ENCODE peak calls at places on chromosomes 3 and 15, in ten cellular contexts. A is H9, H is fibroblast of pulmonary artery, U is fibroblast of lung, F is LNCaP clone FGC, P is uterus, X is glutamatergic neuron, Z is pancreas, C is left ventricle myocardium inferior, W is heart right ventricle. S is an unnamed sample.

GRCh38 chr15:31212286-31212685 is 110.8 kb upstream of the TRPM1 start:
- DNase-seq in A (no peak), H (no peak), U (no peak), F (no peak), P (no peak), X (no peak), Z (no peak), C (no peak), W (no peak), S (no peak)

GRCh38 chr3:129016366-129016724 is 15.2 kb downstream of the EFCC1 start:
- DNase-seq in A (no peak), H (no peak), U (no peak), F (no peak), P (no peak), X (no peak), Z (no peak), C (no peak), W (no peak), S (no peak)

GRCh38 chr15:43230640-43231115 is 9.9 kb upstream of the EPB42 start:
- DNase-seq in A (no peak), H (no peak), U (peak), F (no peak), P (no peak), X (no peak), Z (no peak), C (no peak), W (no peak), S (no peak)

GRCh38 chr15:36278219-36278618 is 301.2 kb upstream of the CDIN1 start:
- DNase-seq in A (peak), H (peak), U (peak), F (no peak), P (no peak), X (no peak), Z (no peak), C (no peak), W (no peak), S (no peak)

GRCh38 chr3:40452562-40452875 is 4.6 kb upstream of the RPL14 start:
- DNase-seq in A (no peak), H (no peak), U (no peak), F (no peak), P (no peak), X (no peak), Z (no peak), C (no peak), W (no peak), S (no peak)

GRCh38 chr3:171784937-171785336 is 25.3 kb downstream of the PLD1 start:
- DNase-seq in A (no peak), H (no peak), U (no peak), F (peak), P (no peak), X (no peak), Z (no peak), C (no peak), W (no peak), S (no peak)

GRCh38 chr3:15345608-15346137 is 13.3 kb upstream of the SH3BP5 start:
- DNase-seq in A (no peak), H (no peak), U (no peak), F (no peak), P (no peak), X (no peak), Z (no peak), C (no peak), W (no peak), S (peak)

GRCh38 chr3:37499061-37499785 is 324.8 kb upstream of the LRRFIP2 start:
- DNase-seq in A (no peak), H (no peak), U (no peak), F (no peak), P (no peak), X (no peak), Z (no peak), C (no peak), W (no peak), S (no peak)

GRCh38 chr3:4250064-4250463 is 53.1 kb upstream of the SETMAR start:
- DNase-seq in A (no peak), H (no peak), U (no peak), F (no peak), P (no peak), X (no peak), Z (no peak), C (no peak), W (no peak), S (no peak)

GRCh38 chr15:80367094-80367493 is 37.1 kb upstream of the ARNT2 start:
- DNase-seq in A (peak), H (peak), U (no peak), F (no peak), P (no peak), X (no peak), Z (no peak), C (no peak), W (no peak), S (no peak)

GRCh38 chr3:58063424-58063823 is 55.2 kb downstream of the FLNB start:
- DNase-seq in A (no peak), H (peak), U (peak), F (no peak), P (peak), X (no peak), Z (no peak), C (no peak), W (no peak), S (no peak)

GRCh38 chr15:41583795-41584194 is 24.8 kb downstream of the TYRO3 start:
- DNase-seq in A (no peak), H (no peak), U (no peak), F (no peak), P (no peak), X (no peak), Z (no peak), C (no peak), W (no peak), S (no peak)

GRCh38 chr15:39300451-39301153 is 280.3 kb upstream of the THBS1 start:
- DNase-seq in A (no peak), H (peak), U (peak), F (no peak), P (no peak), X (no peak), Z (no peak), C (no peak), W (no peak), S (no peak)

GRCh38 chr3:14377838-14378169 is 24.6 kb upstream of the SLC6A6 start:
- DNase-seq in A (no peak), H (no peak), U (no peak), F (no peak), P (no peak), X (no peak), Z (no peak), C (no peak), W (no peak), S (no peak)

GRCh38 chr3:15438988-15439387 is 11.6 kb downstream of the EAF1 start:
- DNase-seq in A (no peak), H (peak), U (no peak), F (no peak), P (no peak), X (no peak), Z (no peak), C (no peak), W (no peak), S (no peak)

GRCh38 chr15:69873807-69874206 is 223.9 kb downstream of the TLE3 start:
- DNase-seq in A (no peak), H (no peak), U (no peak), F (no peak), P (no peak), X (no peak), Z (no peak), C (no peak), W (no peak), S (no peak)

GRCh38 chr15:78242128-78242527 is 7.8 kb upstream of the ACSBG1 start:
- DNase-seq in A (peak), H (peak), U (no peak), F (no peak), P (no peak), X (peak), Z (no peak), C (no peak), W (no peak), S (no peak)

GRCh38 chr15:39140060-39140604 is 440.7 kb upstream of the THBS1 start:
- DNase-seq in A (no peak), H (peak), U (peak), F (no peak), P (no peak), X (peak), Z (no peak), C (no peak), W (no peak), S (no peak)

GRCh38 chr15:41603941-41604660 is 45.1 kb downstream of the TYRO3 start:
- DNase-seq in A (peak), H (peak), U (peak), F (no peak), P (peak), X (peak), Z (peak), C (peak), W (peak), S (peak)

GRCh38 chr3:197892162-197892561 is 57.8 kb upstream of the RPL35A start:
- DNase-seq in A (no peak), H (no peak), U (no peak), F (no peak), P (no peak), X (no peak), Z (no peak), C (no peak), W (no peak), S (no peak)

GRCh38 chr3:70516081-70516480 is 203.6 kb upstream of the MDFIC2 start:
- DNase-seq in A (no peak), H (no peak), U (no peak), F (no peak), P (no peak), X (no peak), Z (peak), C (no peak), W (no peak), S (no peak)

GRCh38 chr15:101841656-101842055 is 29.7 kb downstream of the OR4F15 start:
- DNase-seq in A (no peak), H (no peak), U (no peak), F (no peak), P (no peak), X (no peak), Z (no peak), C (no peak), W (no peak), S (no peak)

GRCh38 chr3:64530434-64531049 is 157.3 kb downstream of the ADAMTS9 start:
- DNase-seq in A (peak), H (peak), U (peak), F (no peak), P (peak), X (peak), Z (peak), C (no peak), W (no peak), S (peak)

GRCh38 chr3:151753846-151754245 is 20.1 kb downstream of the AADACL2 start:
- DNase-seq in A (no peak), H (no peak), U (no peak), F (no peak), P (no peak), X (no peak), Z (no peak), C (no peak), W (no peak), S (no peak)

GRCh38 chr3:156787926-156788663 is 38.1 kb upstream of the LEKR1 start:
- DNase-seq in A (no peak), H (peak), U (peak), F (no peak), P (no peak), X (no peak), Z (no peak), C (no peak), W (no peak), S (no peak)

GRCh38 chr15:30922469-30923311 is 19.0 kb downstream of the FAN1 start:
- DNase-seq in A (peak), H (peak), U (peak), F (no peak), P (no peak), X (peak), Z (no peak), C (no peak), W (no peak), S (no peak)

GRCh38 chr15:91919014-91919534 is 65.6 kb downstream of the SLCO3A1 start:
- DNase-seq in A (no peak), H (no peak), U (peak), F (no peak), P (no peak), X (no peak), Z (no peak), C (peak), W (peak), S (no peak)

GRCh38 chr3:157464283-157464682 is 27.6 kb downstream of the PTX3 start:
- DNase-seq in A (no peak), H (no peak), U (peak), F (no peak), P (no peak), X (no peak), Z (no peak), C (no peak), W (no peak), S (no peak)

GRCh38 chr3:7328339-7328738 is 467.4 kb downstream of the GRM7 start:
- DNase-seq in A (no peak), H (no peak), U (no peak), F (no peak), P (no peak), X (no peak), Z (no peak), C (no peak), W (no peak), S (no peak)

GRCh38 chr15:49718846-49719245 is 98.0 kb downstream of the DTWD1 start:
- DNase-seq in A (no peak), H (no peak), U (no peak), F (no peak), P (no peak), X (no peak), Z (no peak), C (no peak), W (no peak), S (no peak)

GRCh38 chr3:98243843-98244242 is 20.2 kb upstream of the OR5H6 start:
- DNase-seq in A (no peak), H (no peak), U (no peak), F (no peak), P (no peak), X (no peak), Z (no peak), C (no peak), W (no peak), S (no peak)

GRCh38 chr3:126132751-126133511 is 47.5 kb downstream of the ALDH1L1 start:
- DNase-seq in A (peak), H (peak), U (no peak), F (no peak), P (peak), X (no peak), Z (peak), C (no peak), W (no peak), S (no peak)

GRCh38 chr15:67127925-67128324 is 62.5 kb downstream of the SMAD3 start:
- DNase-seq in A (no peak), H (peak), U (peak), F (no peak), P (peak), X (no peak), Z (no peak), C (no peak), W (no peak), S (no peak)

GRCh38 chr3:189160519-189161309 is 11.1 kb upstream of the TPRG1 start:
- DNase-seq in A (no peak), H (no peak), U (no peak), F (no peak), P (no peak), X (no peak), Z (no peak), C (no peak), W (no peak), S (no peak)

GRCh38 chr3:47409284-47409683 is 28.5 kb downstream of the PTPN23 start:
- DNase-seq in A (no peak), H (no peak), U (no peak), F (no peak), P (no peak), X (no peak), Z (no peak), C (no peak), W (peak), S (no peak)

GRCh38 chr3:138694287-138695007 is 85.9 kb downstream of the FAIM start:
- DNase-seq in A (no peak), H (peak), U (peak), F (no peak), P (no peak), X (no peak), Z (no peak), C (no peak), W (no peak), S (no peak)

GRCh38 chr3:120637836-120638559 is 41.9 kb downstream of the NDUFB4 start:
- DNase-seq in A (no peak), H (no peak), U (no peak), F (no peak), P (no peak), X (no peak), Z (no peak), C (no peak), W (no peak), S (no peak)

DNA sequence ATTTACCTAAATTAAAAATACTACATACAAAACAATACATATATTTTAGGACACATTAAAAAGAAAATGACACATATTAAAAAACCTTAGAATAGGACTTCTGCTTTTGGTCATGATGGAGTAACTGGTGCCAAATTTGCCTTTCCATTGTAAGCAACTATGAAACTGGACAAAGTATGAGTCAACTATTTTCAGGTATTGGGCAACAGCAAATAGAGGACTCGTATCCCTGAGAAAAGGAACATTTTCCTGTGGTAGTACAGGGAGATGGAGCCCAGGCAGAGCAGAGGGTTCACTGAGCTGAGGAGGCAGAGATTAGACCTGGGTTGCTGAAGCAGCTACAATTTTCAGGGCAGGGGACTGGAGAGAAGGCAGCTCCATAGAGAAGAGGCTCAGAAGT is 14.7 kb downstream of the CCR1 start:
- DNase-seq in A (no peak), H (peak), U (no peak), F (no peak), P (no peak), X (no peak), Z (no peak), C (no peak), W (no peak), S (no peak)
- TF ChIP-seq CTCF in A (no peak), H (no peak), U (no peak), F (no peak), P (no peak), X (no peak), Z (no peak), C (no peak), W (no peak), S (no peak)

DNA sequence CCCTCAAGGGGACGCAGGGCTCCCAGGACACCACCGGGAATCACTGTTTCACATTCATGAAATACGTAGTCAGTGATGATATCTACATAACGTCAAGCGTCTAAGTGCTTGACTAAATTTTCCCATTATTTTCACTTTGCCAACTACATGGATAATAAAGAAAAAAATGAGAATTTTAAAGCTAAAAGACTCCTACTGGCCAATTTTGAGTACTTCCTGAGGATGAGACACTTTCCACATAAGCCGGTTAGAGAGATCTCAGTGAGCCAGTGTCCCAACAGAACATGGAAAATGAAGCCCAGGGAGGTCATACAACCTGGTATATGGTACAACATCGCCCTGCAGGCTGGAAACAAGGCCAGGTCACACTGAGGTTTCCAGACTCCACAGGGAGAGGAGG is 928.1 kb downstream of the FHIT start:
- DNase-seq in A (no peak), H (no peak), U (no peak), F (no peak), P (no peak), X (no peak), Z (no peak), C (no peak), W (no peak), S (no peak)
- TF ChIP-seq CTCF in A (peak), H (no peak), U (no peak), F (no peak), P (no peak), X (peak), Z (no peak), C (no peak), W (no peak), S (no peak)

GRCh38 chr3:61172684-61173083 is 78.6 kb downstream of the FHIT start:
- DNase-seq in A (peak), H (no peak), U (no peak), F (no peak), P (no peak), X (no peak), Z (no peak), C (no peak), W (no peak), S (peak)
- TF ChIP-seq CTCF in A (peak), H (no peak), U (no peak), F (peak), P (no peak), X (no peak), Z (no peak), C (no peak), W (no peak), S (peak)

GRCh38 chr3:187738089-187738399 is 7.2 kb downstream of the BCL6 start:
- DNase-seq in A (no peak), H (no peak), U (no peak), F (no peak), P (no peak), X (no peak), Z (no peak), C (no peak), W (no peak), S (no peak)

GRCh38 chr3:187739125-187739560 is 6.1 kb downstream of the BCL6 start:
- DNase-seq in A (no peak), H (no peak), U (peak), F (no peak), P (no peak), X (peak), Z (no peak), C (peak), W (peak), S (no peak)

GRCh38 chr3:187738400-187739124 is 6.7 kb downstream of the BCL6 start:
- DNase-seq in A (peak), H (peak), U (peak), F (peak), P (peak), X (peak), Z (peak), C (peak), W (peak), S (peak)

GRCh38 chr3:187736418-187736871 is 8.8 kb downstream of the BCL6 start:
- DNase-seq in A (no peak), H (peak), U (peak), F (no peak), P (no peak), X (no peak), Z (no peak), C (no peak), W (no peak), S (no peak)

DNA sequence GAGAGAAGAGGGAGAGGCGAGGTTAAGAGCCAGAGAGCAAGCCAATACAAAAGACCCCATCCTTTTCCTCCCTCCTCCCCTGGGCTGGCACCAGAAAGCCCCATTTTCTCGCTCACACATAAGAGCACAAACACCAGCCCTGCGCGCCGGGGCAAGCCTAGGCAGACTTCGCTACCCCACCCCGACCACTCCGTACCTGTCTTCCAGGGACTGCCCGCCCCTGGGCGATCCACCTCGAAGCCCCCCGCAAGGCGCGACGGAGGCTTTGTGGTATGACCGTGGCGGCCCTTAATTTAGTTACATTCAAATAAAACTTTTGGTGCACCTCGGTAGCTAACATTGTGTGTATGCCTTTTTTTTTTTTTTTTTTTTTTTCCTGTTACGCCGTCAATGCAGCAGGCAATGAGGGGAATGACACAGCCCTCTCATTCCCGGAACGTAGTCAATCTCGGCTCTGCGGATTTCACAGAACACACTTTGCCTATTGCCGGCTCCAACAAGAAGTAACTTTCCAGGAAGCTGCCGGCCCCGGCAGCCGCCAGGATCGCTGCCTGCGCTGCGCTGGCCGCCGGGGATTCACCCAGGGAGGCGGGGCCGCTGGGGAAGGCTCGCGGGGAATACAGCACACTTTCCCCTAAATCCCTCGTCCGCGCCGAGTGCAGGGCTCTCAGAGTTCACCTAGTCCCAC is 7.7 kb downstream of the BCL6 start:
- DNase-seq in A (peak), H (peak), U (peak), F (no peak), P (peak), X (peak), Z (peak), C (peak), W (peak), S (no peak)
- TF ChIP-seq CTCF in A (peak), H (no peak), U (no peak), F (no peak), P (no peak), X (no peak), Z (no peak), C (peak), W (peak), S (no peak)

DNA sequence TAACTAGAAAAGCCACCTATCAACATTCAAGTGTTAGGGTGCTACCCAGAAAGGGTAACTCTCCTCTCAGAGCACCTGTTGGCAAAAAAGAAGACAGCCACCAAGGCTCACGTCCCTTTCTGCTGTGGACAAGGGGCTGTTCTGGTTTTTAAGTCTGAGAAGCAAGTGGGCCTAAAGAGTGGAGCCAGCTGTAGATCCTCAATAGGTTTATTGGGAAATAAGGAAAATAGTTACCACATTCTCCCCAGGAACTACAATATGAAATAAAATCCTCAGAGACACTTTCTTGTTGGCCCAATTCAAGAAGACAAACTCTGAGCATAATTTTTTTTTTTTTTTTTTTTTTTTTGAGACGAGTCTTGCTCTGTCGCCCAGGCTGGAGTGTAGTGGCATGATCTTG is 35.8 kb downstream of the LRIG1 start:
- DNase-seq in A (no peak), H (no peak), U (no peak), F (no peak), P (no peak), X (no peak), Z (no peak), C (no peak), W (no peak), S (no peak)
- TF ChIP-seq CTCF in A (no peak), H (no peak), U (no peak), F (no peak), P (no peak), X (no peak), Z (no peak), C (no peak), W (no peak), S (no peak)

S was measured in GM20000.